ENCODE peak calls at places on chromosomes 16 and 17, in seven cellular contexts. T, F, E, N, I, W and O are unnamed samples.
A peak's percentile ranks its signal among the peaks of the same experiment; 100 is the strongest.

GRCh38 chr17:66714046-66715023 is 120.6 kb upstream of the CACNG5 start:
- DNase-seq in E (no peak), F (no peak), W (no peak), I (no peak), T (no peak), N (no peak), O (no peak)

GRCh38 chr17:80737106-80738019 is 192.7 kb downstream of the RPTOR start:
- DNase-seq in W (no peak), T (no peak), E (no peak), F (no peak), I (no peak), N (no peak), O (no peak)

GRCh38 chr16:70657956-70658355 is 11.6 kb downstream of the IL34 start:
- DNase-seq in F (no peak), I (no peak), W (no peak), T (peak; percentile 34), E (no peak), N (no peak), O (no peak)

GRCh38 chr17:80636356-80637285 is 92.0 kb downstream of the RPTOR start:
- DNase-seq in E (no peak), I (no peak), W (no peak), T (no peak), F (no peak), N (no peak), O (no peak)

GRCh38 chr17:1344521-1344920 is 55.5 kb downstream of the YWHAE start:
- DNase-seq in T (no peak), N (peak; percentile 67), F (no peak), E (no peak), W (no peak), I (no peak), O (no peak)

GRCh38 chr17:77792626-77793025 is 165.9 kb upstream of the TNRC6C start:
- DNase-seq in F (no peak), E (no peak), W (no peak), I (no peak), N (no peak), T (no peak), O (peak; percentile 12)

GRCh38 chr17:36824678-36825091 is 112.6 kb upstream of the LHX1 start:
- DNase-seq in E (no peak), T (no peak), F (no peak), W (no peak), I (no peak), N (no peak), O (no peak)

GRCh38 chr16:50841081-50841886 is 99.4 kb downstream of the CYLD start:
- DNase-seq in E (no peak), F (peak; percentile 56), T (peak; percentile 61), W (no peak), N (peak; percentile 13), I (no peak), O (no peak)

GRCh38 chr17:4900231-4901107 is 1.1 kb downstream of the C17orf107 start:
- DNase-seq in W (no peak), E (no peak), I (no peak), F (peak; percentile 21), T (no peak), N (peak; percentile 70), O (peak; percentile 77)

GRCh38 chr17:45791935-45792334 is 7.8 kb downstream of the CRHR1 start:
- DNase-seq in W (no peak), E (no peak), T (no peak), I (peak; percentile 9), F (no peak), N (no peak), O (no peak)

GRCh38 chr17:34443832-34444469 is 80.9 kb upstream of the CCL1 start:
- DNase-seq in W (no peak), T (no peak), I (no peak), F (no peak), E (no peak), N (peak; percentile 73), O (no peak)

GRCh38 chr16:85392756-85393673 is 220.1 kb upstream of the GSE1 start:
- DNase-seq in N (no peak), I (no peak), W (no peak), E (peak; percentile 11), T (peak; percentile 32), F (no peak), O (no peak)

GRCh38 chr17:31499771-31500554 is 108.5 kb downstream of the RAB11FIP4 start:
- DNase-seq in N (peak; percentile 51), E (peak; percentile 64), W (no peak), I (peak; percentile 87), F (peak; percentile 73), T (peak; percentile 71), O (no peak)

GRCh38 chr17:39325528-39326240 is 75.7 kb downstream of the FBXL20 start:
- DNase-seq in N (no peak), E (no peak), W (no peak), T (no peak), F (no peak), I (no peak), O (no peak)

GRCh38 chr17:321386-321941 is 31.1 kb downstream of the RPH3AL start:
- DNase-seq in I (no peak), T (peak; percentile 43), F (no peak), W (no peak), N (no peak), E (no peak), O (no peak)

GRCh38 chr17:61235001-61235820 is 164.4 kb upstream of the TBX2 start:
- DNase-seq in E (no peak), F (peak; percentile 18), W (no peak), N (no peak), T (no peak), I (no peak), O (no peak)
- H3K27ac ChIP-seq in E (no peak overlapping the region), F (peak overlapping the region; percentile 0), W (no peak overlapping the region), N (no peak overlapping the region), T (no peak overlapping the region), I (no peak overlapping the region), O (peak overlapping the region; percentile 16)

GRCh38 chr16:10949424-10949970 is 5.1 kb downstream of the CLEC16A start:
- DNase-seq in N (peak; percentile 43), F (peak; percentile 39), E (no peak), T (no peak), W (peak; percentile 89), I (no peak), O (peak; percentile 83)
- TF ChIP-seq CTCF in N (peak; percentile 4), F (no peak), E (no peak), T (no peak), W (peak; percentile 16), I (no peak), O (no peak)

DNA sequence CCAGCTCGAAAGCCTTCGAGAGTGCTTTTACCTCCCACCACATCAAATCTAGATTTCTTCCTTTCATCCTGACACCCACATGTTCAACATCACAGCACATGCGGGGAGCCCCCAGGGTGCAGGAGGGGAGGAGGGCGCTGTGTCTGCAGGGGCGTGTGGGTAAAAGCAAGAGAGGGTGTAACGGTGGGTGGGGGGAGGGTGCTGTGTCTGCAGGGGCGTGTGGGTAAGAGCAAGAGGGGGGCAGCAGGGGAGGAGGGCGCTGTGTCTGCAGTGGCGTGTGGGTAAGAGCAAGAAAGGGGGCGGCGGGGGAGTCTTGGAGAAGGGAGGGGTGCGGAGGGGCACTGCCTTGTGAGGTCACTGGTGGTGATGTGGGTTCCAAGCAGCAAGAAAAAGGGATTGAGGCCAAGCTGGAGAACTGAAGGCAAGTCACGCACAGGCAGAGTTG is 34.6 kb downstream of the ADCY9 start:
- DNase-seq in W (no peak), I (no peak), T (no peak), F (peak; percentile 25), N (peak; percentile 13), E (no peak), O (no peak)
- H3K27ac ChIP-seq in W (peak overlapping the region; percentile 1), I (no peak overlapping the region), T (no peak overlapping the region), F (no peak overlapping the region), N (no peak overlapping the region), E (no peak overlapping the region), O (no peak overlapping the region)

GRCh38 chr17:57703273-57703672 is 41.8 kb downstream of the CCDC182 start:
- DNase-seq in E (no peak), W (no peak), N (no peak), T (no peak), F (no peak), I (no peak), O (no peak)

GRCh38 chr17:57701121-57701520 is 44.0 kb downstream of the CCDC182 start:
- DNase-seq in N (no peak), F (no peak), I (no peak), W (no peak), T (no peak), E (no peak), O (no peak)

GRCh38 chr17:57706761-57707160 is 38.3 kb downstream of the CCDC182 start:
- DNase-seq in I (no peak), E (no peak), N (no peak), T (no peak), W (no peak), F (no peak), O (no peak)

GRCh38 chr17:57705921-57706695 is 39.0 kb downstream of the CCDC182 start:
- DNase-seq in E (no peak), N (no peak), F (no peak), I (no peak), T (no peak), W (no peak), O (no peak)

DNA sequence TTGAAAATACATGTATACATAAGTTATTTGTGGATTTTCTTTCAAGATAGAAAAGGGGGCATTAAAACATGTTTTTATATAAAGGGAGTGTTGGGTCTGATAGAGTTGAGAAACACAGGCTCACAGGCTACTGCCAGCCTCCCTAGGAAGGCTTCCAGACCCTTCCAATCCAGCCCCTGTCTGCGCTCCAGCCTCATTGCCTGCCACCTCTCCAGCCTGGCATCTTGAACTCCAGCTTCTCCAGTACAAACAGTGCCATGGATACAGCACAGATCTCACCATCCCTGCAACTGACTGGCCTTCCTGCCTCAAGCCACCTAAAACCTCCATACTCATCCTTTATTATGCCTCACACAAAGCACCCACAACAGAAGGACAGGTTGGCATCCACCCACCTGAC is 40.7 kb downstream of the CCDC182 start:
- DNase-seq in E (no peak), N (no peak), W (no peak), T (no peak), I (no peak), F (no peak), O (no peak)
- TF ChIP-seq CTCF in E (no peak), N (no peak), W (no peak), T (no peak), I (no peak), F (no peak), O (no peak)

DNA sequence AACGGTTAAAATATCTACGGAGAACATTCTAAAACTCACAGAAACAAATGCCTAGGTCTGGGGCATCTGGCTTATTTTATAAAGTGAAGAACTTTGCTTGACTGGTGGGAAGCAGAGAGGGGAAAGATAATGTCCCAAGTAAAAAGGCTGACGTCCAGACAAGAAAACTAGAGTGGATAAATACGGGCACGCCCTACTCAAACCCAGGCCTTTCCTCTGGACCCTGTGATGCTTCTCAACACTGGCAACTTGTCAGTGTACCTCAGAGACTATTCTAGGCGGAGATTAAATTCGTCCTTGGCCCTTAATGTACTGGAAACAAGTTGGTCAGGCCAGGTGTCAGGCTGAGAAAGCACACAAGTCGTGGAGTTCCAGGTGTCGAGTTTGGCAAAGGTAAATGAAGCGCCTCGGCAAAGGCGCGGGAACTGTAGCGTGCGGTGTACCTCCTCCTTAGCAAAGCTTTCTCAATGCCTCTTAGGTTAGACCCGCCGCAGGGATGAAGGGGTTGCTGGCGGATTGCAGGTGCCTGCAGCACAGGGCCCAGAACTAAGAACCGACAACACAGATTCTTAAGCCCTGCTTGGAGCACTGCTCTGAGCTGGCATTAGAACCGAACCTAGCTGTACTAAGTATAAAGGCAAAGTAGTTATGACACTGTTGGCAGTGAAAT is 668 bp upstream of the UNK start:
- DNase-seq in F (no peak), T (peak; percentile 71), E (no peak), N (peak; percentile 55), W (no peak), I (no peak), O (peak; percentile 72)
- H3K27ac ChIP-seq in F (peak overlapping the region; percentile 99), T (peak overlapping the region; percentile 98), E (peak overlapping the region; percentile 99), N (peak overlapping the region; percentile 61), W (peak overlapping the region; percentile 97), I (peak overlapping the region; percentile 96), O (peak overlapping the region; percentile 100)